ENCODE peak calls at places on chromosomes 16 and 17, in nine cellular contexts. One of them, this sample, is unnamed.
A peak's percentile ranks its signal among the peaks of the same experiment; 100 is the strongest.

GRCh38 chr17:75267146-75267402 is 4.0 kb downstream of the MIF4GD start:
- DNase-seq in activated naive CD4-positive, alpha-beta T cell: no peak
- DNase-seq in D341Med: no peak
- DNase-seq in GM03348: no peak
- DNase-seq in fibroblast of the conjunctiva: no peak
- DNase-seq in stimulated activated CD8-positive, alpha-beta memory T cell treated with anti-CD3 and anti-CD28 coated beads, Interleukin-15, amount 100 ng/mL, for 24 hours: no peak
- DNase-seq in CD8-positive, alpha-beta T cell: no peak
- DNase-seq in activated CD4-positive, alpha-beta T cell treated with anti-CD3 and anti-CD28 coated beads, Interleukin-2, amount 50 U/mL, for 48 hours: no peak
- DNase-seq in neural progenitor cell: no peak
- DNase-seq in this sample: no peak

GRCh38 chr17:83178533-83179201 is 99.3 kb downstream of the METRNL start:
- DNase-seq in activated naive CD4-positive, alpha-beta T cell: no peak
- DNase-seq in D341Med: peak; percentile 42
- DNase-seq in GM03348: no peak
- DNase-seq in fibroblast of the conjunctiva: no peak
- DNase-seq in stimulated activated CD8-positive, alpha-beta memory T cell treated with anti-CD3 and anti-CD28 coated beads, Interleukin-15, amount 100 ng/mL, for 24 hours: no peak
- DNase-seq in CD8-positive, alpha-beta T cell: no peak
- DNase-seq in activated CD4-positive, alpha-beta T cell treated with anti-CD3 and anti-CD28 coated beads, Interleukin-2, amount 50 U/mL, for 48 hours: no peak
- DNase-seq in neural progenitor cell: peak; percentile 16
- DNase-seq in this sample: peak; percentile 7

GRCh38 chr16:14029658-14030057 is 41.5 kb upstream of the MRTFB start:
- DNase-seq in activated naive CD4-positive, alpha-beta T cell: no peak
- DNase-seq in D341Med: no peak
- DNase-seq in GM03348: no peak
- DNase-seq in fibroblast of the conjunctiva: no peak
- DNase-seq in stimulated activated CD8-positive, alpha-beta memory T cell treated with anti-CD3 and anti-CD28 coated beads, Interleukin-15, amount 100 ng/mL, for 24 hours: no peak
- DNase-seq in CD8-positive, alpha-beta T cell: no peak
- DNase-seq in activated CD4-positive, alpha-beta T cell treated with anti-CD3 and anti-CD28 coated beads, Interleukin-2, amount 50 U/mL, for 48 hours: no peak
- DNase-seq in neural progenitor cell: no peak
- DNase-seq in this sample: no peak

GRCh38 chr17:49450181-49450580 is 35.5 kb upstream of the PHB1 start:
- DNase-seq in activated naive CD4-positive, alpha-beta T cell: no peak
- DNase-seq in D341Med: no peak
- DNase-seq in GM03348: no peak
- DNase-seq in fibroblast of the conjunctiva: no peak
- DNase-seq in stimulated activated CD8-positive, alpha-beta memory T cell treated with anti-CD3 and anti-CD28 coated beads, Interleukin-15, amount 100 ng/mL, for 24 hours: no peak
- DNase-seq in CD8-positive, alpha-beta T cell: no peak
- DNase-seq in activated CD4-positive, alpha-beta T cell treated with anti-CD3 and anti-CD28 coated beads, Interleukin-2, amount 50 U/mL, for 48 hours: no peak
- DNase-seq in neural progenitor cell: no peak
- DNase-seq in this sample: no peak

GRCh38 chr16:50547944-50548658 is at the start of gene NKD1:
- DNase-seq in activated naive CD4-positive, alpha-beta T cell: peak; percentile 65
- DNase-seq in D341Med: peak; percentile 94
- DNase-seq in GM03348: peak; percentile 95
- DNase-seq in fibroblast of the conjunctiva: no peak
- DNase-seq in stimulated activated CD8-positive, alpha-beta memory T cell treated with anti-CD3 and anti-CD28 coated beads, Interleukin-15, amount 100 ng/mL, for 24 hours: peak; percentile 54
- DNase-seq in CD8-positive, alpha-beta T cell: peak; percentile 84
- DNase-seq in activated CD4-positive, alpha-beta T cell treated with anti-CD3 and anti-CD28 coated beads, Interleukin-2, amount 50 U/mL, for 48 hours: peak; percentile 61
- DNase-seq in neural progenitor cell: peak; percentile 95
- DNase-seq in this sample: peak; percentile 63

GRCh38 chr16:88315543-88316105 is 67.1 kb upstream of the ZNF469 start:
- DNase-seq in activated naive CD4-positive, alpha-beta T cell: no peak
- DNase-seq in D341Med: no peak
- DNase-seq in GM03348: peak; percentile 69
- DNase-seq in fibroblast of the conjunctiva: no peak
- DNase-seq in stimulated activated CD8-positive, alpha-beta memory T cell treated with anti-CD3 and anti-CD28 coated beads, Interleukin-15, amount 100 ng/mL, for 24 hours: no peak
- DNase-seq in CD8-positive, alpha-beta T cell: no peak
- DNase-seq in activated CD4-positive, alpha-beta T cell treated with anti-CD3 and anti-CD28 coated beads, Interleukin-2, amount 50 U/mL, for 48 hours: no peak
- DNase-seq in neural progenitor cell: no peak
- DNase-seq in this sample: no peak

GRCh38 chr17:66073384-66073783 is 118.5 kb downstream of the CEP112 start:
- DNase-seq in activated naive CD4-positive, alpha-beta T cell: no peak
- DNase-seq in D341Med: no peak
- DNase-seq in GM03348: no peak
- DNase-seq in fibroblast of the conjunctiva: no peak
- DNase-seq in stimulated activated CD8-positive, alpha-beta memory T cell treated with anti-CD3 and anti-CD28 coated beads, Interleukin-15, amount 100 ng/mL, for 24 hours: no peak
- DNase-seq in CD8-positive, alpha-beta T cell: no peak
- DNase-seq in activated CD4-positive, alpha-beta T cell treated with anti-CD3 and anti-CD28 coated beads, Interleukin-2, amount 50 U/mL, for 48 hours: no peak
- DNase-seq in neural progenitor cell: no peak
- DNase-seq in this sample: no peak

GRCh38 chr17:38444151-38444550 is 15.9 kb downstream of the ARHGAP23 start:
- DNase-seq in activated naive CD4-positive, alpha-beta T cell: peak; percentile 16
- DNase-seq in D341Med: peak; percentile 96
- DNase-seq in GM03348: peak; percentile 88
- DNase-seq in fibroblast of the conjunctiva: no peak
- DNase-seq in stimulated activated CD8-positive, alpha-beta memory T cell treated with anti-CD3 and anti-CD28 coated beads, Interleukin-15, amount 100 ng/mL, for 24 hours: peak; percentile 10
- DNase-seq in CD8-positive, alpha-beta T cell: peak; percentile 67
- DNase-seq in activated CD4-positive, alpha-beta T cell treated with anti-CD3 and anti-CD28 coated beads, Interleukin-2, amount 50 U/mL, for 48 hours: peak; percentile 61
- DNase-seq in neural progenitor cell: peak; percentile 89
- DNase-seq in this sample: peak; percentile 78

GRCh38 chr17:73901661-73902415 is 257.6 kb upstream of the SDK2 start:
- DNase-seq in activated naive CD4-positive, alpha-beta T cell: no peak
- DNase-seq in D341Med: no peak
- DNase-seq in GM03348: no peak
- DNase-seq in fibroblast of the conjunctiva: no peak
- DNase-seq in stimulated activated CD8-positive, alpha-beta memory T cell treated with anti-CD3 and anti-CD28 coated beads, Interleukin-15, amount 100 ng/mL, for 24 hours: no peak
- DNase-seq in CD8-positive, alpha-beta T cell: peak; percentile 60
- DNase-seq in activated CD4-positive, alpha-beta T cell treated with anti-CD3 and anti-CD28 coated beads, Interleukin-2, amount 50 U/mL, for 48 hours: peak; percentile 29
- DNase-seq in neural progenitor cell: peak; percentile 79
- DNase-seq in this sample: no peak

GRCh38 chr17:31061678-31062077 is 33.1 kb upstream of the NF1 start:
- DNase-seq in activated naive CD4-positive, alpha-beta T cell: no peak
- DNase-seq in D341Med: peak; percentile 50
- DNase-seq in GM03348: no peak
- DNase-seq in fibroblast of the conjunctiva: no peak
- DNase-seq in stimulated activated CD8-positive, alpha-beta memory T cell treated with anti-CD3 and anti-CD28 coated beads, Interleukin-15, amount 100 ng/mL, for 24 hours: no peak
- DNase-seq in CD8-positive, alpha-beta T cell: no peak
- DNase-seq in activated CD4-positive, alpha-beta T cell treated with anti-CD3 and anti-CD28 coated beads, Interleukin-2, amount 50 U/mL, for 48 hours: no peak
- DNase-seq in neural progenitor cell: peak; percentile 53
- DNase-seq in this sample: peak; percentile 30

GRCh38 chr17:4858880-4859260 is 25.7 kb downstream of the MINK1 start:
- DNase-seq in activated naive CD4-positive, alpha-beta T cell: no peak
- DNase-seq in D341Med: no peak
- DNase-seq in GM03348: peak; percentile 50
- DNase-seq in fibroblast of the conjunctiva: no peak
- DNase-seq in stimulated activated CD8-positive, alpha-beta memory T cell treated with anti-CD3 and anti-CD28 coated beads, Interleukin-15, amount 100 ng/mL, for 24 hours: no peak
- DNase-seq in CD8-positive, alpha-beta T cell: no peak
- DNase-seq in activated CD4-positive, alpha-beta T cell treated with anti-CD3 and anti-CD28 coated beads, Interleukin-2, amount 50 U/mL, for 48 hours: no peak
- DNase-seq in neural progenitor cell: no peak
- DNase-seq in this sample: no peak

GRCh38 chr16:11562411-11562810 is 24.3 kb downstream of the LITAF start:
- DNase-seq in activated naive CD4-positive, alpha-beta T cell: no peak
- DNase-seq in D341Med: no peak
- DNase-seq in GM03348: no peak
- DNase-seq in fibroblast of the conjunctiva: no peak
- DNase-seq in stimulated activated CD8-positive, alpha-beta memory T cell treated with anti-CD3 and anti-CD28 coated beads, Interleukin-15, amount 100 ng/mL, for 24 hours: no peak
- DNase-seq in CD8-positive, alpha-beta T cell: no peak
- DNase-seq in activated CD4-positive, alpha-beta T cell treated with anti-CD3 and anti-CD28 coated beads, Interleukin-2, amount 50 U/mL, for 48 hours: no peak
- DNase-seq in neural progenitor cell: no peak
- DNase-seq in this sample: peak; percentile 15

GRCh38 chr17:50893183-50893993 is 27.2 kb upstream of the TOB1 start:
- DNase-seq in activated naive CD4-positive, alpha-beta T cell: no peak
- DNase-seq in D341Med: no peak
- DNase-seq in GM03348: no peak
- DNase-seq in fibroblast of the conjunctiva: no peak
- DNase-seq in stimulated activated CD8-positive, alpha-beta memory T cell treated with anti-CD3 and anti-CD28 coated beads, Interleukin-15, amount 100 ng/mL, for 24 hours: no peak
- DNase-seq in CD8-positive, alpha-beta T cell: no peak
- DNase-seq in activated CD4-positive, alpha-beta T cell treated with anti-CD3 and anti-CD28 coated beads, Interleukin-2, amount 50 U/mL, for 48 hours: no peak
- DNase-seq in neural progenitor cell: peak; percentile 63
- DNase-seq in this sample: no peak